ENCODE peak calls at places on chromosomes 12 and 14, in four cellular contexts. One of them, this sample, is unnamed.

GRCh38 chr14:91280129-91280528 is 35.6 kb upstream of the GPR68 start:
- DNase-seq in iPS DF 6.9: no peak
- DNase-seq in A549: no peak
- DNase-seq in mammary epithelial cell: no peak
- DNase-seq in this sample: no peak

GRCh38 chr12:7144414-7145120 is 14.4 kb downstream of the CLSTN3 start:
- DNase-seq in mammary epithelial cell: no peak
- DNase-seq in iPS DF 6.9: no peak
- DNase-seq in A549: peak; percentile 48
- DNase-seq in this sample: peak; percentile 23

GRCh38 chr14:105203701-105204100 is 22.6 kb upstream of the NUDT14 start:
- DNase-seq in A549: no peak
- DNase-seq in iPS DF 6.9: no peak
- DNase-seq in mammary epithelial cell: no peak
- DNase-seq in this sample: no peak

GRCh38 chr12:66516133-66516532 is 162.7 kb downstream of the GRIP1 start:
- DNase-seq in iPS DF 6.9: no peak
- DNase-seq in A549: no peak
- DNase-seq in mammary epithelial cell: peak; percentile 51
- DNase-seq in this sample: no peak

GRCh38 chr14:58298880-58299664 is 717 bp downstream of the ARID4A start:
- DNase-seq in iPS DF 6.9: no peak
- DNase-seq in mammary epithelial cell: no peak
- DNase-seq in A549: no peak
- DNase-seq in this sample: no peak

GRCh38 chr14:80973918-80974317 is 18.5 kb downstream of the TSHR start:
- DNase-seq in iPS DF 6.9: no peak
- DNase-seq in A549: no peak
- DNase-seq in mammary epithelial cell: no peak
- DNase-seq in this sample: no peak

GRCh38 chr12:26124491-26125450 is at the start of gene BHLHE41:
- DNase-seq in A549: no peak
- DNase-seq in iPS DF 6.9: no peak
- DNase-seq in mammary epithelial cell: peak; percentile 83
- DNase-seq in this sample: peak; percentile 82

GRCh38 chr12:112482734-112483133 is 64.0 kb downstream of the PTPN11 start:
- DNase-seq in iPS DF 6.9: no peak
- DNase-seq in A549: no peak
- DNase-seq in mammary epithelial cell: no peak
- DNase-seq in this sample: no peak

GRCh38 chr14:65373011-65373670 is 39.4 kb upstream of the FUT8 start:
- DNase-seq in iPS DF 6.9: no peak
- DNase-seq in A549: no peak
- DNase-seq in mammary epithelial cell: peak; percentile 25
- DNase-seq in this sample: no peak

GRCh38 chr14:82806426-82806825 is 1272.8 kb upstream of the SEL1L start:
- DNase-seq in iPS DF 6.9: peak; percentile 4
- DNase-seq in mammary epithelial cell: no peak
- DNase-seq in A549: no peak
- DNase-seq in this sample: no peak

DNA sequence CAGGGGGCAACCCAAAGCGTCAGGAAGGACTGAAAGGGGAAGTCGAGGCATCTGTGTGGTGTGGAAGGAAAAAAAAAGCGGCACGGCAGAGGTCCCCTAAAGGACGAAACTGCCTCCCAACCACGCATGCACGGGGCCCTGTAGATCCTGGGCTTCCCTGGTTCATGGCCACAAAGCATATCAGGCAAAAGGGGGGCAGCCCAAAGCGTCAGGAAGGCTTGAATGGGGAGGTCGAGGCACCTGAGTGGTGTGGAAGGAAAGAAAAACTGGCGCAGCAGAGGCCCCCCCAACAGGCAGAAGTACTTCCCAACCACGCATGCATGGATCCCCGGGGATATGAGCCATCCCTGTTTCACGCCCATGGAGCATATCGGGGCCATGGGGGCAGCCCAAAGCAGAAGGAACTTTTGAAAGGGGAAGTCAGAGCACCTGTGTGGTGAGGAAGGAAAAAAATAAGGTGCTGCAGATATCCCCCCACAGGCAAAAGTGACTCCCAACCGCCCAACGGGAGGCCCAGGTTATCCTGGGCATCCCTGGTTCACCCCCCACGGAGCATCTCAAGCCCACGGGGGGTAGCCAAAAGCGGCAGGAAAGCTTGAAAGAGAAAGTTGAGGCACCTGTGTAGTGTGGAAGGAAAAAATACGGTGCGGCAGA is 581.2 kb downstream of the ALG10 start:
- DNase-seq in iPS DF 6.9: no peak
- DNase-seq in mammary epithelial cell: no peak
- DNase-seq in A549: no peak
- DNase-seq in this sample: no peak
- H3K9me3 ChIP-seq in iPS DF 6.9: peaks cover 48% of the 10 kb centered on the region
- H3K9me3 ChIP-seq in mammary epithelial cell: peaks cover 38% of the 10 kb centered on the region
- H3K9me3 ChIP-seq in A549: no peaks in the 10 kb centered on the region
- H3K9me3 ChIP-seq in this sample: no peaks in the 10 kb centered on the region

GRCh38 chr14:106507354-106507753 is 981.0 kb downstream of the TMEM121 start:
- DNase-seq in iPS DF 6.9: no peak
- DNase-seq in mammary epithelial cell: no peak
- DNase-seq in A549: no peak
- DNase-seq in this sample: no peak

GRCh38 chr14:106506901-106507305 is 980.5 kb downstream of the TMEM121 start:
- DNase-seq in mammary epithelial cell: no peak
- DNase-seq in iPS DF 6.9: no peak
- DNase-seq in A549: no peak
- DNase-seq in this sample: no peak

GRCh38 chr14:106500571-106500970 is 974.2 kb downstream of the TMEM121 start:
- DNase-seq in iPS DF 6.9: no peak
- DNase-seq in mammary epithelial cell: no peak
- DNase-seq in A549: no peak
- DNase-seq in this sample: no peak

DNA sequence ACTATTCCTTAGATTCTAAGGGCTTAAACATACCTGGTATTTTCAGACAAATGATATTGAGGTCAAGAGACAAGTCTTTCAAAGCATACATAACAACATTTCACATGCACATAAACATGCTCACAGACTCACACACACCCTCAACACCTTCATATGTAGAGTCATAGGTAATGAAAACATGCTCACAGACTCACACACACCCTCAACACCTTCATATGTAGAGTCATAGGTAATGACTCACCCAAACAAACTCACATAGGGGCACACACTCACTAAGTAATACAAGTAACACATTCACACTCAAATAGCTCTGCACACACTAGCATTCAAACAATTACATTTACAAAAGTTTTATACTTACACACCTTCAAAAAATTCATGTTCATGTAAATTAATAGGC is 975.5 kb downstream of the TMEM121 start:
- DNase-seq in A549: no peak
- DNase-seq in mammary epithelial cell: no peak
- DNase-seq in iPS DF 6.9: no peak
- DNase-seq in this sample: no peak
- H3K9me3 ChIP-seq in A549: no peaks in the 10 kb centered on the region
- H3K9me3 ChIP-seq in mammary epithelial cell: peaks cover 9% of the 10 kb centered on the region
- H3K9me3 ChIP-seq in iPS DF 6.9: peaks cover 4% of the 10 kb centered on the region
- H3K9me3 ChIP-seq in this sample: no peaks in the 10 kb centered on the region

DNA sequence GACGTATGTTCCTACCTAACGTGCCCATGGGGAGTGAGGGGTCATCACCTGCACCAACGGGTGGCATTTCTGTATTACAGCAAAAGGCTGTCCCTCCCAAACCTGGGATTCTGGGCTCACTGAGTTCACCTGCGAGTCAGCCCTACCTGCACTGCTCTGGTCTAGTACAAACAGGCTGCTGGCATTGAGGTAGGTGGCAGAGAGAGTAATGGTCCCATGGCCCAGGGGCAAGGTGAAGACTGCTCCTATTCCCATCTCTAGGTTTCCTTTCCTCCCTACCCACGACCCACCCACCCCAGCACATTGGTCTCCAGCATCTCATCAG is 421 bp downstream of the SUOX start:
- DNase-seq in A549: no peak
- DNase-seq in iPS DF 6.9: no peak
- DNase-seq in mammary epithelial cell: no peak
- DNase-seq in this sample: no peak
- H3K9me3 ChIP-seq in A549: no peaks in the 10 kb centered on the region
- H3K9me3 ChIP-seq in iPS DF 6.9: no peaks in the 10 kb centered on the region
- H3K9me3 ChIP-seq in mammary epithelial cell: no peaks in the 10 kb centered on the region
- H3K9me3 ChIP-seq in this sample: no peaks in the 10 kb centered on the region

GRCh38 chr12:126734738-126735137 is 1532.2 kb upstream of the TMEM132C start:
- DNase-seq in iPS DF 6.9: no peak
- DNase-seq in mammary epithelial cell: no peak
- DNase-seq in A549: no peak
- DNase-seq in this sample: no peak
- H3K9me3 ChIP-seq in iPS DF 6.9: no peaks in the 10 kb centered on the region
- H3K9me3 ChIP-seq in mammary epithelial cell: peaks cover 7% of the 10 kb centered on the region
- H3K9me3 ChIP-seq in A549: no peaks in the 10 kb centered on the region
- H3K9me3 ChIP-seq in this sample: no peaks in the 10 kb centered on the region

GRCh38 chr14:100810435-100810834 is 15.5 kb upstream of the MEG3 start:
- DNase-seq in iPS DF 6.9: no peak
- DNase-seq in A549: no peak
- DNase-seq in mammary epithelial cell: no peak
- DNase-seq in this sample: no peak
- H3K9me3 ChIP-seq in iPS DF 6.9: peaks cover 12% of the 10 kb centered on the region
- H3K9me3 ChIP-seq in A549: peaks cover 46% of the 10 kb centered on the region
- H3K9me3 ChIP-seq in mammary epithelial cell: peaks cover 16% of the 10 kb centered on the region
- H3K9me3 ChIP-seq in this sample: no peaks in the 10 kb centered on the region

GRCh38 chr14:68145036-68145435 is 325.5 kb downstream of the RAD51B start:
- DNase-seq in A549: peak; percentile 77
- DNase-seq in iPS DF 6.9: no peak
- DNase-seq in mammary epithelial cell: no peak
- DNase-seq in this sample: no peak

GRCh38 chr14:68144051-68144681 is 324.6 kb downstream of the RAD51B start:
- DNase-seq in mammary epithelial cell: peak; percentile 48
- DNase-seq in iPS DF 6.9: no peak
- DNase-seq in A549: peak; percentile 46
- DNase-seq in this sample: peak; percentile 66

GRCh38 chr14:68146812-68147211 is 327.2 kb downstream of the RAD51B start:
- DNase-seq in iPS DF 6.9: no peak
- DNase-seq in mammary epithelial cell: peak; percentile 85
- DNase-seq in A549: peak; percentile 80
- DNase-seq in this sample: peak; percentile 99

GRCh38 chr14:68147331-68147730 is 327.8 kb downstream of the RAD51B start:
- DNase-seq in A549: no peak
- DNase-seq in mammary epithelial cell: peak; percentile 41
- DNase-seq in iPS DF 6.9: no peak
- DNase-seq in this sample: peak; percentile 57

GRCh38 chr14:68145539-68145938 is 326.0 kb downstream of the RAD51B start:
- DNase-seq in iPS DF 6.9: no peak
- DNase-seq in A549: no peak
- DNase-seq in mammary epithelial cell: no peak
- DNase-seq in this sample: peak; percentile 63
- H3K9me3 ChIP-seq in iPS DF 6.9: no peaks in the 10 kb centered on the region
- H3K9me3 ChIP-seq in A549: peaks cover 24% of the 10 kb centered on the region
- H3K9me3 ChIP-seq in mammary epithelial cell: no peaks in the 10 kb centered on the region
- H3K9me3 ChIP-seq in this sample: no peaks in the 10 kb centered on the region